ENCODE peak calls at places on chromosomes 4 and X, in four cellular contexts. One of them, this sample, is unnamed.

GRCh38 chr4:152974732-152975614 is 38.9 kb downstream of the FHDC1 start:
- DNase-seq in ELF-1: no peak
- DNase-seq in fibroblast of pulmonary artery: no peak
- DNase-seq in effector memory CD4-positive, alpha-beta T cell: no peak
- DNase-seq in this sample: no peak

GRCh38 chrX:119694601-119695534 is 1.9 kb upstream of the SEPTIN6 start:
- DNase-seq in ELF-1: peak; percentile 76
- DNase-seq in effector memory CD4-positive, alpha-beta T cell: no peak
- DNase-seq in fibroblast of pulmonary artery: no peak
- DNase-seq in this sample: no peak

GRCh38 chr4:126939401-126939800 is 693.4 kb upstream of the INTU start:
- DNase-seq in effector memory CD4-positive, alpha-beta T cell: no peak
- DNase-seq in ELF-1: peak; percentile 10
- DNase-seq in fibroblast of pulmonary artery: peak; percentile 48
- DNase-seq in this sample: no peak

GRCh38 chr4:130165381-130165780 is 1069.4 kb downstream of the C4orf33 start:
- DNase-seq in ELF-1: no peak
- DNase-seq in fibroblast of pulmonary artery: no peak
- DNase-seq in effector memory CD4-positive, alpha-beta T cell: no peak
- DNase-seq in this sample: no peak

GRCh38 chr4:93710101-93710846 is 118.3 kb upstream of the ATOH1 start:
- DNase-seq in ELF-1: peak; percentile 58
- DNase-seq in effector memory CD4-positive, alpha-beta T cell: no peak
- DNase-seq in fibroblast of pulmonary artery: no peak
- DNase-seq in this sample: no peak

GRCh38 chr4:102826105-102826889 is 1.1 kb downstream of the UBE2D3 start:
- DNase-seq in ELF-1: no peak
- DNase-seq in effector memory CD4-positive, alpha-beta T cell: no peak
- DNase-seq in fibroblast of pulmonary artery: no peak
- DNase-seq in this sample: no peak

GRCh38 chr4:37522996-37523395 is 163.2 kb downstream of the RELL1 start:
- DNase-seq in effector memory CD4-positive, alpha-beta T cell: no peak
- DNase-seq in ELF-1: peak; percentile 41
- DNase-seq in fibroblast of pulmonary artery: no peak
- DNase-seq in this sample: no peak

GRCh38 chr4:88178633-88179231 is 20.3 kb upstream of the ABCG2 start:
- DNase-seq in ELF-1: no peak
- DNase-seq in effector memory CD4-positive, alpha-beta T cell: no peak
- DNase-seq in fibroblast of pulmonary artery: no peak
- DNase-seq in this sample: no peak

GRCh38 chrX:11537141-11537540 is 128.6 kb downstream of the ARHGAP6 start:
- DNase-seq in effector memory CD4-positive, alpha-beta T cell: no peak
- DNase-seq in fibroblast of pulmonary artery: no peak
- DNase-seq in ELF-1: no peak
- DNase-seq in this sample: no peak

GRCh38 chr4:102319594-102319993 is 25.7 kb downstream of the SLC39A8 start:
- DNase-seq in effector memory CD4-positive, alpha-beta T cell: no peak
- DNase-seq in ELF-1: peak; percentile 60
- DNase-seq in fibroblast of pulmonary artery: no peak
- DNase-seq in this sample: no peak

GRCh38 chr4:108959497-108959896 is 196.6 kb upstream of the ETNPPL start:
- DNase-seq in effector memory CD4-positive, alpha-beta T cell: no peak
- DNase-seq in fibroblast of pulmonary artery: no peak
- DNase-seq in ELF-1: no peak
- DNase-seq in this sample: no peak

GRCh38 chr4:3290889-3291321 is 1.9 kb upstream of the RGS12 start:
- DNase-seq in fibroblast of pulmonary artery: no peak
- DNase-seq in ELF-1: no peak
- DNase-seq in effector memory CD4-positive, alpha-beta T cell: no peak
- DNase-seq in this sample: no peak

GRCh38 chr4:83054928-83055327 is 19.9 kb downstream of the COPS4 start:
- DNase-seq in fibroblast of pulmonary artery: peak; percentile 47
- DNase-seq in ELF-1: no peak
- DNase-seq in effector memory CD4-positive, alpha-beta T cell: no peak
- DNase-seq in this sample: no peak

GRCh38 chr4:110157580-110157979 is 40.8 kb downstream of the ELOVL6 start:
- DNase-seq in fibroblast of pulmonary artery: no peak
- DNase-seq in ELF-1: no peak
- DNase-seq in effector memory CD4-positive, alpha-beta T cell: no peak
- DNase-seq in this sample: no peak

GRCh38 chr4:95516528-95517011 is 32.2 kb downstream of the UNC5C start:
- DNase-seq in effector memory CD4-positive, alpha-beta T cell: no peak
- DNase-seq in ELF-1: no peak
- DNase-seq in fibroblast of pulmonary artery: peak; percentile 38
- DNase-seq in this sample: no peak

GRCh38 chrX:24506082-24506481 is 41.0 kb downstream of the PDK3 start:
- DNase-seq in fibroblast of pulmonary artery: peak; percentile 1
- DNase-seq in effector memory CD4-positive, alpha-beta T cell: no peak
- DNase-seq in ELF-1: peak; percentile 40
- DNase-seq in this sample: no peak

GRCh38 chr4:10587697-10588096 is 96.9 kb downstream of the CLNK start:
- DNase-seq in ELF-1: no peak
- DNase-seq in effector memory CD4-positive, alpha-beta T cell: no peak
- DNase-seq in fibroblast of pulmonary artery: no peak
- DNase-seq in this sample: no peak

GRCh38 chrX:107654778-107655761 is 26.8 kb downstream of the PRPS1 start:
- DNase-seq in ELF-1: peak; percentile 94
- DNase-seq in effector memory CD4-positive, alpha-beta T cell: peak; percentile 37
- DNase-seq in fibroblast of pulmonary artery: peak; percentile 80
- DNase-seq in this sample: peak; percentile 38

GRCh38 chr4:107853444-107854325 is 29.0 kb downstream of the SGMS2 start:
- DNase-seq in ELF-1: no peak
- DNase-seq in fibroblast of pulmonary artery: peak; percentile 82
- DNase-seq in effector memory CD4-positive, alpha-beta T cell: no peak
- DNase-seq in this sample: no peak

GRCh38 chr4:104491826-104492771 is 2.6 kb downstream of the CXXC4 start:
- DNase-seq in ELF-1: peak; percentile 33
- DNase-seq in fibroblast of pulmonary artery: peak; percentile 2
- DNase-seq in effector memory CD4-positive, alpha-beta T cell: no peak
- DNase-seq in this sample: no peak

GRCh38 chr4:53763813-53764597 is 172.7 kb upstream of the LNX1 start:
- DNase-seq in effector memory CD4-positive, alpha-beta T cell: no peak
- DNase-seq in fibroblast of pulmonary artery: peak; percentile 82
- DNase-seq in ELF-1: no peak
- DNase-seq in this sample: no peak

GRCh38 chr4:18689308-18689915 is 667.9 kb upstream of the LCORL start:
- DNase-seq in fibroblast of pulmonary artery: peak; percentile 82
- DNase-seq in ELF-1: peak; percentile 67
- DNase-seq in effector memory CD4-positive, alpha-beta T cell: no peak
- DNase-seq in this sample: no peak

GRCh38 chrX:19028560-19028959 is 44.6 kb upstream of the PHKA2 start:
- DNase-seq in fibroblast of pulmonary artery: no peak
- DNase-seq in ELF-1: no peak
- DNase-seq in effector memory CD4-positive, alpha-beta T cell: no peak
- DNase-seq in this sample: no peak

GRCh38 chr4:142404191-142404611 is 441.9 kb downstream of the INPP4B start:
- DNase-seq in fibroblast of pulmonary artery: peak; percentile 56
- DNase-seq in effector memory CD4-positive, alpha-beta T cell: no peak
- DNase-seq in ELF-1: no peak
- DNase-seq in this sample: no peak

GRCh38 chr4:16627999-16628398 is 270.4 kb downstream of the LDB2 start:
- DNase-seq in fibroblast of pulmonary artery: peak; percentile 96
- DNase-seq in ELF-1: no peak
- DNase-seq in effector memory CD4-positive, alpha-beta T cell: no peak
- DNase-seq in this sample: no peak

GRCh38 chr4:74431113-74431826 is 13.7 kb upstream of the AREG start:
- DNase-seq in fibroblast of pulmonary artery: peak; percentile 96
- DNase-seq in ELF-1: no peak
- DNase-seq in effector memory CD4-positive, alpha-beta T cell: no peak
- DNase-seq in this sample: no peak

GRCh38 chr4:185773419-185773818 is 38.6 kb downstream of the SORBS2 start:
- DNase-seq in ELF-1: no peak
- DNase-seq in effector memory CD4-positive, alpha-beta T cell: no peak
- DNase-seq in fibroblast of pulmonary artery: no peak
- DNase-seq in this sample: no peak

This sample was measured in T-helper 22 cell.